ENCODE peak calls at places on chromosomes 3 and 15, in nine cellular contexts. Q is adipocyte, U is stomach, F is A673, G is heart right ventricle, D is body of pancreas, R is neural progenitor cell, M is colonic mucosa, S is heart left ventricle. Y is an unnamed sample.
A peak's percentile ranks its signal among the peaks of the same experiment; 100 is the strongest.

GRCh38 chr3:153166206-153166605 is 4.2 kb downstream of the RAP2B start:
- DNase-seq in Q (no peak), U (no peak), F (no peak), G (no peak), D (no peak), R (no peak), M (no peak), S (no peak), Y (no peak)

GRCh38 chr3:14772533-14773138 is 46.1 kb upstream of the FGD5 start:
- DNase-seq in Q (no peak), U (no peak), F (no peak), G (no peak), D (no peak), R (no peak), M (peak; percentile 6), S (no peak), Y (no peak)

GRCh38 chr3:110679235-110679634 is 392.4 kb upstream of the NECTIN3 start:
- DNase-seq in Q (no peak), U (no peak), F (no peak), G (no peak), D (no peak), R (no peak), M (no peak), S (no peak), Y (no peak)

GRCh38 chr3:187064210-187065115 is 74.8 kb downstream of the RPL39L start:
- DNase-seq in Q (peak; percentile 82), U (no peak), F (peak; percentile 47), G (no peak), D (peak; percentile 67), R (no peak), M (no peak), S (no peak), Y (no peak)

GRCh38 chr3:58466899-58467563 is 24.9 kb upstream of the KCTD6 start:
- DNase-seq in Q (no peak), U (no peak), F (no peak), G (no peak), D (no peak), R (no peak), M (no peak), S (no peak), Y (no peak)

GRCh38 chr3:36709826-36710365 is 54.5 kb downstream of the DCLK3 start:
- DNase-seq in Q (no peak), U (no peak), F (no peak), G (no peak), D (no peak), R (no peak), M (no peak), S (no peak), Y (no peak)

GRCh38 chr3:113532698-113533533 is 561 bp downstream of the SIDT1 start:
- DNase-seq in Q (peak; percentile 49), U (peak; percentile 47), F (peak; percentile 19), G (peak; percentile 15), D (peak; percentile 28), R (peak; percentile 67), M (peak; percentile 49), S (peak; percentile 63), Y (peak; percentile 33)

GRCh38 chr3:143121240-143122088 is 1.9 kb downstream of the CHST2 start:
- DNase-seq in Q (peak; percentile 70), U (peak; percentile 26), F (peak; percentile 72), G (peak; percentile 71), D (peak; percentile 22), R (no peak), M (peak; percentile 48), S (peak; percentile 77), Y (peak; percentile 73)

GRCh38 chr15:91338763-91339162 is 238.7 kb downstream of the SV2B start:
- DNase-seq in Q (peak; percentile 15), U (no peak), F (peak; percentile 26), G (no peak), D (no peak), R (peak; percentile 81), M (no peak), S (no peak), Y (no peak)

GRCh38 chr3:136818191-136818850 is 605 bp upstream of the SLC35G2 start:
- DNase-seq in Q (peak; percentile 48), U (peak; percentile 26), F (peak; percentile 57), G (peak; percentile 44), D (peak; percentile 63), R (peak; percentile 13), M (no peak), S (peak; percentile 63), Y (peak; percentile 81)

GRCh38 chr3:194397757-194398312 is 1.2 kb downstream of the GP5 start:
- DNase-seq in Q (no peak), U (no peak), F (no peak), G (no peak), D (no peak), R (no peak), M (no peak), S (no peak), Y (peak; percentile 36)

GRCh38 chr15:64532921-64533320 is 72.5 kb downstream of the ZNF609 start:
- DNase-seq in Q (no peak), U (no peak), F (no peak), G (no peak), D (no peak), R (no peak), M (no peak), S (no peak), Y (no peak)

GRCh38 chr3:178084938-178085816 is 451.1 kb upstream of the KCNMB2 start:
- DNase-seq in Q (peak; percentile 88), U (peak; percentile 50), F (peak; percentile 88), G (peak; percentile 77), D (peak; percentile 82), R (peak; percentile 84), M (peak; percentile 79), S (peak; percentile 84), Y (peak; percentile 89)

GRCh38 chr15:101710806-101711205 is 13.5 kb downstream of the TARS3 start:
- DNase-seq in Q (peak; percentile 54), U (no peak), F (no peak), G (no peak), D (no peak), R (no peak), M (no peak), S (no peak), Y (no peak)

GRCh38 chr3:16516695-16517481 is 3.4 kb upstream of the RFTN1 start:
- DNase-seq in Q (peak; percentile 75), U (no peak), F (peak; percentile 39), G (no peak), D (no peak), R (peak; percentile 56), M (no peak), S (no peak), Y (peak; percentile 39)

GRCh38 chr3:48784426-48785120 is 63.1 kb downstream of the PRKAR2A start:
- DNase-seq in Q (peak; percentile 34), U (no peak), F (no peak), G (no peak), D (no peak), R (no peak), M (no peak), S (no peak), Y (no peak)

GRCh38 chr3:2390926-2391532 is 292.4 kb downstream of the CNTN4 start:
- DNase-seq in Q (no peak), U (no peak), F (no peak), G (no peak), D (no peak), R (no peak), M (no peak), S (no peak), Y (no peak)

GRCh38 chr15:35090104-35090807 is 5.2 kb upstream of the NANOGP8 start:
- DNase-seq in Q (no peak), U (no peak), F (no peak), G (no peak), D (no peak), R (no peak), M (no peak), S (no peak), Y (no peak)

GRCh38 chr3:193816656-193817311 is 223.8 kb downstream of the OPA1 start:
- DNase-seq in Q (no peak), U (peak; percentile 73), F (peak; percentile 84), G (peak; percentile 82), D (peak; percentile 97), R (peak; percentile 94), M (peak; percentile 86), S (peak; percentile 87), Y (peak; percentile 76)

GRCh38 chr3:51955175-51955892 is at the start of gene GPR62:
- DNase-seq in Q (no peak), U (no peak), F (no peak), G (no peak), D (no peak), R (no peak), M (no peak), S (peak; percentile 25), Y (no peak)
- H3K27me3 ChIP-seq in Q (peaks cover 4% of the 10 kb centered on the region), U (peaks cover 20% of the 10 kb centered on the region), F (no peaks in the 10 kb centered on the region), G (no peaks in the 10 kb centered on the region), D (no peaks in the 10 kb centered on the region), R (peaks cover 67% of the 10 kb centered on the region), M (no peaks in the 10 kb centered on the region), S (no peaks in the 10 kb centered on the region), Y (no peaks in the 10 kb centered on the region)

DNA sequence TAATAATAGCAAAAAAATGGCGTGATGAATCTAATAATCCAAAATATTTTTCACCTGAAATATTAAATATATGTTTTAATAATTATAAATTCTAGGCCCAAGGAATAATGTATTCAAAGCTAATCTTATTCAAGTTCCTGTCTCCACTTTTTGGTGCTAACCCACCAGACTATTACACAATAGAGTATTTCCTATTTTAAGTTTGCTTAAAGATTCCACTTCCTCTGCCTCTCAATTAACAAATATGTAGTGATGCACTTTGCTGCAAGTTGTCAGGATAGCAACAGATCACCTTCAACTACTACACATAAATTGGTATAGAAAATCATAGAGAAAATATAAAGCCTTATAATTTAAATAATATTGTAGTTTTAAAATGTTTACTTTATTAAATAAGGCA is 467.5 kb downstream of the C3orf38 start:
- DNase-seq in Q (no peak), U (no peak), F (peak; percentile 54), G (no peak), D (no peak), R (no peak), M (no peak), S (no peak), Y (no peak)
- H3K27me3 ChIP-seq in Q (no peaks in the 10 kb centered on the region), U (no peaks in the 10 kb centered on the region), F (no peaks in the 10 kb centered on the region), G (no peaks in the 10 kb centered on the region), D (no peaks in the 10 kb centered on the region), R (no peaks in the 10 kb centered on the region), M (no peaks in the 10 kb centered on the region), S (no peaks in the 10 kb centered on the region), Y (no peaks in the 10 kb centered on the region)

GRCh38 chr3:134794323-134794722 is 737 bp upstream of the EPHB1 start:
- DNase-seq in Q (no peak), U (no peak), F (no peak), G (no peak), D (no peak), R (no peak), M (no peak), S (no peak), Y (no peak)
- H3K27me3 ChIP-seq in Q (peaks cover 3% of the 10 kb centered on the region), U (peaks cover 44% of the 10 kb centered on the region), F (peaks cover 46% of the 10 kb centered on the region), G (peaks cover 36% of the 10 kb centered on the region), D (no peaks in the 10 kb centered on the region), R (peaks cover 75% of the 10 kb centered on the region), M (peaks cover 29% of the 10 kb centered on the region), S (peaks cover 8% of the 10 kb centered on the region), Y (peaks cover 58% of the 10 kb centered on the region)

DNA sequence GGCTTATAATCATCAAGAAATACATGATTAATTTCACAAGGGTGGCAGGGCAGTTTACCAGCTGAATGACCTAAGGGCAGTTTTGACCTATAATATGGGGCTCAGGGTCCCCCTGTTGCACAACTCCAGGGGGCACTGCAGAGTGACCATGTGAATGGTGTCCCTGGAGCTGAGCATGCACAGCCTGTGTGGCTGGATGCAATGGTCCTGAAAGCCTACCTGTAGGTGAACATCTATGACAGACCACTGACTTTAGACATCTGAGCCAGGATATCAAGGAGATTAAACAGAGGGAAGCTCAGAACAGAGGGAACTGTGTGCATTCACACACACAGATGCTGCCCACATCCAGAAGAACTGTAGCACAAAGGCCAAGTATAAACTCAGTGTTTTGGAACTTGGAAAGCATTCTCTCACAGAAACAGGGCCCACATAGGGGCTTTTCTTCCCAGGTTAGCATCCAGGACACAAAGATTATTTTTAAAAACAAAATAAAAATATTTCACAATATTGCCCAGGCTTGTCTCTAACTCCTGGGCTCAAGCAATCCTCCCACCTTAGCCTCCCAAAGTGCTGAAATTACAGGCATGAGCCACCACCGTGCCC is 7.8 kb upstream of the SLC6A11 start:
- DNase-seq in Q (no peak), U (no peak), F (no peak), G (no peak), D (no peak), R (no peak), M (no peak), S (no peak), Y (no peak)
- H3K27me3 ChIP-seq in Q (peaks cover 23% of the 10 kb centered on the region), U (peaks cover 16% of the 10 kb centered on the region), F (peaks cover 18% of the 10 kb centered on the region), G (peaks cover 23% of the 10 kb centered on the region), D (no peaks in the 10 kb centered on the region), R (peaks cover 59% of the 10 kb centered on the region), M (no peaks in the 10 kb centered on the region), S (no peaks in the 10 kb centered on the region), Y (no peaks in the 10 kb centered on the region)

Y was measured in BE2C.